ENCODE peak calls at places on chromosomes 16 and 17, in five cellular contexts. B is endothelial cell of umbilical vein; F is right lobe of liver; V is AG04450; Z is CD8-positive, alpha-beta T cell. Y is an unnamed sample.

GRCh38 chr16:54208262-54208661 is 78.3 kb downstream of the IRX3 start:
- DNase-seq in V (no peak), F (no peak), B (no peak), Z (no peak), Y (no peak)

GRCh38 chr16:3180445-3180878 is 7.5 kb upstream of the OR1F1 start:
- DNase-seq in B (no peak), V (no peak), F (no peak), Z (no peak), Y (no peak)

GRCh38 chr16:50467943-50468748 is 80.0 kb upstream of the NKD1 start:
- DNase-seq in V (no peak), F (no peak), B (no peak), Z (no peak), Y (no peak)

GRCh38 chr17:10730956-10731879 is 1.4 kb upstream of the TMEM220 start:
- DNase-seq in F (peak; percentile 69), B (no peak), Z (no peak), V (no peak), Y (no peak)

GRCh38 chr17:58756246-58757161 is 850 bp downstream of the PPM1E start:
- DNase-seq in B (no peak), F (no peak), V (no peak), Z (no peak), Y (no peak)

GRCh38 chr16:30740364-30741251 is 7.6 kb upstream of the PHKG2 start:
- DNase-seq in F (peak; percentile 87), B (peak; percentile 19), V (no peak), Z (no peak), Y (no peak)

GRCh38 chr17:78379134-78379497 is 667 bp downstream of the PGS1 start:
- DNase-seq in Z (no peak), B (peak; percentile 95), F (no peak), V (peak; percentile 65), Y (no peak)

GRCh38 chr16:26563018-26563417 is 503.7 kb upstream of the C16orf82 start:
- DNase-seq in Z (no peak), F (no peak), V (no peak), B (no peak), Y (no peak)

GRCh38 chr16:81790277-81790676 is 11.2 kb downstream of the PLCG2 start:
- DNase-seq in Z (no peak), F (no peak), V (no peak), B (no peak), Y (no peak)

GRCh38 chr17:19348081-19348650 is 14.4 kb downstream of the B9D1 start:
- DNase-seq in Z (no peak), F (no peak), V (no peak), B (no peak), Y (no peak)

GRCh38 chr17:48074322-48075054 is 26.3 kb downstream of the NFE2L1 start:
- DNase-seq in F (no peak), B (peak; percentile 88), V (no peak), Z (peak; percentile 56), Y (no peak)

GRCh38 chr16:48318630-48319029 is 66.6 kb downstream of the SIAH1 start:
- DNase-seq in F (no peak), B (peak; percentile 86), Z (peak; percentile 16), V (no peak), Y (peak; percentile 3)

GRCh38 chr17:32007463-32008298 is 498 bp downstream of the LRRC37B start:
- DNase-seq in F (peak; percentile 58), V (no peak), Z (peak; percentile 15), B (peak; percentile 48), Y (peak; percentile 25)

GRCh38 chr17:76981545-76982295 is 113.5 kb downstream of the MGAT5B start:
- DNase-seq in V (no peak), B (no peak), Z (no peak), F (no peak), Y (no peak)

GRCh38 chr17:38867179-38867994 is 2.5 kb upstream of the LASP1 start:
- DNase-seq in Z (peak; percentile 43), F (peak; percentile 47), B (peak; percentile 66), V (no peak), Y (peak; percentile 45)

GRCh38 chr16:71943887-71944286 is 48.6 kb downstream of the IST1 start:
- DNase-seq in F (no peak), V (no peak), B (no peak), Z (no peak), Y (no peak)

GRCh38 chr17:2008332-2009126 is 16.6 kb downstream of the RTN4RL1 start:
- DNase-seq in Z (no peak), B (no peak), V (no peak), F (no peak), Y (no peak)

GRCh38 chr17:79024901-79025737 is 1.1 kb downstream of the C1QTNF1 start:
- DNase-seq in V (no peak), B (no peak), Z (no peak), F (no peak), Y (no peak)

GRCh38 chr16:50497592-50497991 is 50.6 kb upstream of the NKD1 start:
- DNase-seq in V (no peak), F (no peak), Z (no peak), B (no peak), Y (no peak)

GRCh38 chr16:28186752-28187151 is 25.0 kb downstream of the XPO6 start:
- DNase-seq in V (no peak), B (no peak), F (no peak), Z (no peak), Y (no peak)

GRCh38 chr17:76547183-76547641 is 7.4 kb downstream of the PRCD start:
- DNase-seq in Z (peak; percentile 53), F (no peak), B (peak; percentile 65), V (no peak), Y (peak; percentile 73)

GRCh38 chr16:4409081-4409932 is 7.1 kb downstream of the CORO7 start:
- DNase-seq in F (no peak), Z (no peak), B (no peak), V (no peak), Y (no peak)

GRCh38 chr16:81723098-81723723 is 55.9 kb upstream of the PLCG2 start:
- DNase-seq in V (no peak), F (no peak), B (peak; percentile 85), Z (no peak), Y (no peak)

GRCh38 chr17:65173284-65173793 is 36.2 kb downstream of the RGS9 start:
- DNase-seq in Z (peak; percentile 71), B (peak; percentile 54), F (no peak), V (no peak), Y (no peak)

GRCh38 chr17:14918540-14918939 is 346.6 kb downstream of the PMP22 start:
- DNase-seq in Z (no peak), F (no peak), V (no peak), B (no peak), Y (no peak)

GRCh38 chr17:43456661-43457361 is 27.0 kb upstream of the DHX8 start:
- DNase-seq in F (peak; percentile 83), B (peak; percentile 42), Z (no peak), V (no peak), Y (no peak)

GRCh38 chr16:57104706-57105105 is 12.3 kb downstream of the CPNE2 start:
- DNase-seq in V (no peak), Z (no peak), F (no peak), B (no peak), Y (no peak)

GRCh38 chr17:54736573-54736972 is 164.1 kb upstream of the TOM1L1 start:
- DNase-seq in V (no peak), B (no peak), Z (no peak), F (no peak), Y (no peak)

GRCh38 chr16:3949287-3949686 is 68.8 kb upstream of the CREBBP start:
- DNase-seq in Z (no peak), F (no peak), B (peak; percentile 55), V (no peak), Y (no peak)

GRCh38 chr17:68906638-68907037 is 48.6 kb downstream of the ABCA8 start:
- DNase-seq in F (no peak), Z (no peak), V (no peak), B (no peak), Y (no peak)
- H3K27ac ChIP-seq in F (no peak overlapping the region), Z (no peak overlapping the region), V (no peak overlapping the region), B (no peak overlapping the region), Y (peak overlapping the region; percentile 71)

GRCh38 chr17:7021993-7022778 is 664 bp upstream of the BCL6B start:
- DNase-seq in V (no peak), F (peak; percentile 85), B (peak; percentile 97), Z (peak; percentile 69), Y (no peak)

GRCh38 chr17:7023576-7024401 is 939 bp downstream of the BCL6B start:
- DNase-seq in Z (peak; percentile 84), B (peak; percentile 100), V (no peak), F (peak; percentile 96), Y (peak; percentile 71)

GRCh38 chr17:7024402-7024785 is 1.5 kb downstream of the BCL6B start:
- DNase-seq in Z (no peak), B (no peak), F (no peak), V (no peak), Y (no peak)

GRCh38 chr17:7020894-7021664 is 1.8 kb upstream of the BCL6B start:
- DNase-seq in Z (no peak), B (peak; percentile 60), F (no peak), V (no peak), Y (no peak)

DNA sequence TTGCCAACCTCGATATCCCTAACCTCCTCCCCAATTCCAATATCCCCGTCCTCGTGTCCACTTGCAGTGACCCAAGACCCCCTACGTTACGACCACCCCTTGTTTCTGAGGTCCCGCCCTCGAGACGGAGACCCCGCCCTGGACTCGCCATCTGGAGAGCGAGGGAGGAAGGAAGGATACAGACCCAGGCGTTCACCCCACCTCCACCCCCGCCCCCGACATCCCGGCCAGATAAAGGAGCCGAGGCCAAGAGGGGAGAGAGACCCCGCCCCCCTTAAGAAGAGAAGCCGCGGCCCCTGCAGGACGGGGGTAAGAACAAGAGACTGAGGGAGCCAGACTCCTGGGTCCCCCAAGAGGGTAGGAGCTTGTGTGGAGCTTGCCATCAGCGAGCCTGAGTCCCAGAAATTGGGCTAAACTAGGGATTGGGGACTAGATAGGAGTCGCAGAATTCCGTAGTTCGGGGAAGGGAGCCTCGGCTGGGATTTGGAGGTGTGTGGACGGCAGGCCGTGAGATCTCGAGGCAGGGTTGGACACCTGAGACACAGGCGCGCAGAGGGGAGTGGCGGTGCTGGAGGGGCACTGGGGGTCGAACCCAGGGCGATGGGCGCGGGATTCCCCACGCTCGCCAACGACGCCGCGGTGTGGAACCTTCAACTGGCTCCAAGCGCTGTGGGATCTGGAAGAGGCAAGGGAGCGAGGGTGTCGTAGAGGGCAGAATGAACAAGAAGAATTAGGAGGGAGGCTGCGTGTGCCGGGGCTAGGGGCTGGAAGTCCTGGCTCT is at the start of gene BCL6B:
- DNase-seq in V (no peak), F (no peak), Z (no peak), B (peak; percentile 78), Y (no peak)
- H3K27ac ChIP-seq in V (no peak within 1 kb of the TSS), F (peak within 1 kb of the TSS; percentile 59), Z (no peak within 1 kb of the TSS), B (peak within 1 kb of the TSS; percentile 96), Y (peak within 1 kb of the TSS; percentile 62)

GRCh38 chr17:17413821-17414220 is 63.0 kb upstream of the MED9 start:
- DNase-seq in V (no peak), B (no peak), Z (no peak), F (no peak), Y (no peak)

GRCh38 chr17:17416400-17417360 is 60.1 kb upstream of the MED9 start:
- DNase-seq in B (peak; percentile 94), Z (peak; percentile 17), F (no peak), V (no peak), Y (peak; percentile 34)

GRCh38 chr17:17416007-17416399 is 60.8 kb upstream of the MED9 start:
- DNase-seq in F (no peak), V (no peak), Z (no peak), B (peak; percentile 91), Y (no peak)

GRCh38 chr17:17414316-17414937 is 62.4 kb upstream of the MED9 start:
- DNase-seq in Z (no peak), V (no peak), B (no peak), F (no peak), Y (peak; percentile 64)

GRCh38 chr17:17415006-17415405 is 61.8 kb upstream of the MED9 start:
- DNase-seq in F (no peak), V (no peak), Z (no peak), B (no peak), Y (no peak)
- H3K27ac ChIP-seq in F (no peak overlapping the region), V (peak overlapping the region; percentile 84), Z (no peak overlapping the region), B (no peak overlapping the region), Y (peak overlapping the region; percentile 87)

GRCh38 chr16:10616395-10616743 is 36.0 kb upstream of the EMP2 start:
- DNase-seq in B (no peak), V (no peak), F (no peak), Z (no peak), Y (no peak)
- H3K27ac ChIP-seq in B (no peak overlapping the region), V (no peak overlapping the region), F (peak overlapping the region; percentile 13), Z (no peak overlapping the region), Y (no peak overlapping the region)

Y was measured in caudate nucleus.